ENCODE peak calls at places on chromosomes 2 and 18, in seven cellular contexts. N, J, K, Y, G, I and F are unnamed samples.

GRCh38 chr2:145800201-145801091 is 1280.5 kb upstream of the ZEB2 start:
- DNase-seq in N (no peak), J (no peak), K (no peak), Y (no peak), G (no peak), I (no peak), F (no peak)

GRCh38 chr2:7956126-7956689 is 725.6 kb upstream of the ID2 start:
- DNase-seq in N (no peak), J (no peak), K (no peak), Y (no peak), G (no peak), I (peak; percentile 2), F (no peak)

GRCh38 chr18:26425148-26425531 is 123.2 kb downstream of the KCTD1 start:
- DNase-seq in N (no peak), J (no peak), K (no peak), Y (no peak), G (peak; percentile 35), I (no peak), F (no peak)

GRCh38 chr2:107633580-107634147 is 193.0 kb upstream of the RGPD4 start:
- DNase-seq in N (no peak), J (no peak), K (no peak), Y (no peak), G (peak; percentile 85), I (peak; percentile 84), F (no peak)

GRCh38 chr18:12408247-12408869 is 629 bp downstream of the PRELID3A start:
- DNase-seq in N (no peak), J (peak; percentile 28), K (peak; percentile 67), Y (no peak), G (peak; percentile 42), I (peak; percentile 42), F (no peak)

GRCh38 chr2:234081970-234082822 is 31.7 kb downstream of the SPP2 start:
- DNase-seq in N (no peak), J (no peak), K (no peak), Y (no peak), G (no peak), I (no peak), F (no peak)

GRCh38 chr18:26863122-26863879 is 2.2 kb downstream of the AQP4 start:
- DNase-seq in N (peak; percentile 88), J (no peak), K (peak; percentile 87), Y (peak; percentile 91), G (no peak), I (no peak), F (no peak)

GRCh38 chr2:239296020-239296932 is 104.5 kb downstream of the HDAC4 start:
- DNase-seq in N (peak; percentile 30), J (no peak), K (no peak), Y (no peak), G (no peak), I (no peak), F (no peak)

GRCh38 chr18:38422216-38422615 is 856.6 kb upstream of the CELF4 start:
- DNase-seq in N (no peak), J (no peak), K (no peak), Y (no peak), G (no peak), I (no peak), F (no peak)

GRCh38 chr2:105919826-105920225 is 175.1 kb downstream of the NCK2 start:
- DNase-seq in N (no peak), J (no peak), K (peak; percentile 35), Y (no peak), G (peak; percentile 52), I (peak; percentile 12), F (peak; percentile 75)

GRCh38 chr2:196274387-196274809 is 103.0 kb upstream of the STK17B start:
- DNase-seq in N (no peak), J (no peak), K (no peak), Y (no peak), G (peak; percentile 55), I (peak; percentile 63), F (no peak)

GRCh38 chr2:240238201-240238600 is 97.7 kb upstream of the OTOS start:
- DNase-seq in N (no peak), J (no peak), K (no peak), Y (no peak), G (no peak), I (no peak), F (no peak)

GRCh38 chr2:176056411-176056810 is 27.4 kb downstream of the EVX2 start:
- DNase-seq in N (no peak), J (no peak), K (no peak), Y (no peak), G (no peak), I (no peak), F (no peak)

GRCh38 chr2:106584304-106584954 is 97.3 kb downstream of the CD8B2 start:
- DNase-seq in N (no peak), J (no peak), K (no peak), Y (peak; percentile 82), G (no peak), I (no peak), F (no peak)

GRCh38 chr2:109676346-109676897 is 62.3 kb downstream of the SOWAHC start:
- DNase-seq in N (no peak), J (no peak), K (no peak), Y (no peak), G (no peak), I (no peak), F (no peak)

GRCh38 chr2:128263902-128264331 is 54.8 kb downstream of the HS6ST1 start:
- DNase-seq in N (peak; percentile 20), J (no peak), K (no peak), Y (no peak), G (no peak), I (no peak), F (no peak)

GRCh38 chr2:180618570-180618969 is 361.8 kb upstream of the UBE2E3 start:
- DNase-seq in N (no peak), J (no peak), K (no peak), Y (no peak), G (peak; percentile 40), I (peak; percentile 55), F (no peak)

GRCh38 chr2:54599326-54599710 is 124.1 kb upstream of the EML6 start:
- DNase-seq in N (no peak), J (no peak), K (no peak), Y (no peak), G (peak; percentile 20), I (no peak), F (no peak)

GRCh38 chr2:147297820-147298219 is 547.0 kb upstream of the ACVR2A start:
- DNase-seq in N (no peak), J (no peak), K (no peak), Y (no peak), G (no peak), I (no peak), F (no peak)

GRCh38 chr18:47557160-47557559 is 305.7 kb upstream of the SKOR2 start:
- DNase-seq in N (no peak), J (no peak), K (no peak), Y (peak; percentile 29), G (no peak), I (no peak), F (no peak)

GRCh38 chr2:29123584-29124349 is 8.6 kb downstream of the CLIP4 start:
- DNase-seq in N (no peak), J (no peak), K (no peak), Y (no peak), G (peak; percentile 83), I (peak; percentile 87), F (no peak)

GRCh38 chr2:28287261-28287915 is 105.3 kb upstream of the FOSL2 start:
- DNase-seq in N (no peak), J (no peak), K (no peak), Y (no peak), G (peak; percentile 48), I (no peak), F (no peak)